ENCODE peak calls at places on chromosomes 2 and 18, in five cellular contexts. W is IMR-90, Y is neuronal stem cell, M is H9, K is mesendoderm. I is an unnamed sample. For H3K27me3, the result is how much of the 10 kb centered on the place peaks cover.

GRCh38 chr18:34726286-34727004 is 16.3 kb downstream of the DTNA start:
- DNase-seq in W (no peak), Y (no peak), M (peak), K (peak), I (peak)

GRCh38 chr2:239519081-239519920 is 118.5 kb upstream of the HDAC4 start:
- DNase-seq in W (no peak), Y (no peak), M (no peak), K (peak), I (no peak)

GRCh38 chr18:33708876-33709275 is 130.9 kb downstream of the ASXL3 start:
- DNase-seq in W (no peak), Y (no peak), M (no peak), K (no peak), I (no peak)

GRCh38 chr18:57050314-57050949 is 96.5 kb upstream of the BOD1L2 start:
- DNase-seq in W (no peak), Y (no peak), M (no peak), K (no peak), I (no peak)

GRCh38 chr2:70991142-70991541 is 3.5 kb downstream of the TEX261 start:
- DNase-seq in W (no peak), Y (no peak), M (no peak), K (no peak), I (no peak)

GRCh38 chr2:37984589-37984988 is 59.5 kb downstream of the RMDN2 start:
- DNase-seq in W (peak), Y (no peak), M (no peak), K (peak), I (no peak)

GRCh38 chr2:44529448-44529847 is 167.7 kb downstream of the CAMKMT start:
- DNase-seq in W (no peak), Y (no peak), M (no peak), K (no peak), I (no peak)

GRCh38 chr2:96152301-96153165 is 7.3 kb upstream of the DUSP2 start:
- DNase-seq in W (no peak), Y (peak), M (peak), K (no peak), I (no peak)

GRCh38 chr2:139968588-139968987 is 1188.4 kb upstream of the NXPH2 start:
- DNase-seq in W (no peak), Y (no peak), M (no peak), K (no peak), I (no peak)

GRCh38 chr2:181393472-181393871 is 63.7 kb upstream of the ITGA4 start:
- DNase-seq in W (peak), Y (no peak), M (no peak), K (peak), I (no peak)

GRCh38 chr18:74430811-74431571 is 26.1 kb downstream of the DIPK1C start:
- DNase-seq in W (no peak), Y (no peak), M (no peak), K (no peak), I (no peak)

GRCh38 chr2:139790807-139791206 is 1010.6 kb upstream of the NXPH2 start:
- DNase-seq in W (no peak), Y (no peak), M (no peak), K (peak), I (peak)

GRCh38 chr18:12908706-12909105 is 24.7 kb upstream of the PTPN2 start:
- DNase-seq in W (no peak), Y (no peak), M (no peak), K (no peak), I (no peak)

GRCh38 chr2:103788875-103789715 is 1027.3 kb downstream of the TMEM182 start:
- DNase-seq in W (no peak), Y (peak), M (peak), K (peak), I (peak)

GRCh38 chr2:123073371-123073770 is 951.7 kb upstream of the CNTNAP5 start:
- DNase-seq in W (no peak), Y (no peak), M (no peak), K (no peak), I (no peak)

GRCh38 chr2:36561223-36561944 is 36.6 kb downstream of the FEZ2 start:
- DNase-seq in W (peak), Y (no peak), M (no peak), K (peak), I (peak)

GRCh38 chr18:46867471-46868170 is 49.7 kb downstream of the PIAS2 start:
- DNase-seq in W (no peak), Y (no peak), M (no peak), K (no peak), I (no peak)

GRCh38 chr18:68714356-68714706 is 577 bp downstream of the TMX3 start:
- DNase-seq in W (no peak), Y (no peak), M (no peak), K (peak), I (peak)

GRCh38 chr2:241751152-241751551 is 16.7 kb downstream of the D2HGDH start:
- DNase-seq in W (no peak), Y (no peak), M (peak), K (no peak), I (no peak)

GRCh38 chr18:53639696-53640095 is 584.8 kb downstream of the MBD2 start:
- DNase-seq in W (no peak), Y (no peak), M (no peak), K (peak), I (no peak)

GRCh38 chr2:217652761-217653160 is 350.0 kb downstream of the TNS1 start:
- DNase-seq in W (peak), Y (no peak), M (no peak), K (no peak), I (peak)

GRCh38 chr18:13823707-13824395 is at the start of gene MC5R:
- DNase-seq in W (peak), Y (peak), M (peak), K (peak), I (peak)

GRCh38 chr2:53438056-53438455 is 329.5 kb upstream of the CHAC2 start:
- DNase-seq in W (no peak), Y (no peak), M (no peak), K (no peak), I (no peak)

GRCh38 chr2:107588960-107589542 is 237.6 kb upstream of the RGPD4 start:
- DNase-seq in W (peak), Y (no peak), M (no peak), K (no peak), I (no peak)

GRCh38 chr2:102488063-102488462 is 15.0 kb downstream of the SLC9A4 start:
- DNase-seq in W (peak), Y (no peak), M (no peak), K (peak), I (peak)

GRCh38 chr2:55439101-55439397 is 19.4 kb upstream of the CCDC88A start:
- DNase-seq in W (no peak), Y (no peak), M (no peak), K (no peak), I (no peak)

GRCh38 chr18:78244779-78245178 is 734.8 kb upstream of the SALL3 start:
- DNase-seq in W (no peak), Y (no peak), M (no peak), K (no peak), I (no peak)

GRCh38 chr2:46775722-46776121 is 139.9 kb downstream of the MCFD2 start:
- DNase-seq in W (no peak), Y (no peak), M (no peak), K (no peak), I (no peak)

GRCh38 chr18:53991202-53991601 is 233.3 kb downstream of the MBD2 start:
- DNase-seq in W (no peak), Y (no peak), M (no peak), K (peak), I (peak)

GRCh38 chr2:79640001-79640400 is 127.2 kb downstream of the CTNNA2 start:
- DNase-seq in W (no peak), Y (no peak), M (no peak), K (peak), I (no peak)

GRCh38 chr2:59578349-59578748 is 975.1 kb downstream of the BCL11A start:
- DNase-seq in W (no peak), Y (no peak), M (no peak), K (no peak), I (no peak)

GRCh38 chr2:149332364-149332763 is 2.0 kb downstream of the LYPD6 start:
- DNase-seq in W (no peak), Y (no peak), M (no peak), K (no peak), I (no peak)
- H3K27me3 ChIP-seq in W (under half), Y (under half), M (under half), K (under half), I (under half)

GRCh38 chr2:115874427-115874826 is 1432.0 kb downstream of the DPP10 start:
- DNase-seq in W (no peak), Y (no peak), M (no peak), K (no peak), I (no peak)
- H3K4me2 ChIP-seq in W (no peak), Y (no peak), M (no peak), K (no peak), I (no peak)

GRCh38 chr2:43274721-43275120 is 48.3 kb upstream of the ZFP36L2 start:
- DNase-seq in W (no peak), Y (no peak), M (no peak), K (no peak), I (no peak)

GRCh38 chr2:43278683-43279220 is 52.3 kb upstream of the ZFP36L2 start:
- DNase-seq in W (no peak), Y (no peak), M (no peak), K (no peak), I (no peak)

GRCh38 chr2:43279317-43279840 is 53.0 kb upstream of the ZFP36L2 start:
- DNase-seq in W (no peak), Y (no peak), M (no peak), K (no peak), I (no peak)

GRCh38 chr2:43276517-43276931 is 50.1 kb upstream of the ZFP36L2 start:
- DNase-seq in W (no peak), Y (no peak), M (no peak), K (peak), I (no peak)

GRCh38 chr2:43276962-43277383 is 50.6 kb upstream of the ZFP36L2 start:
- DNase-seq in W (no peak), Y (no peak), M (no peak), K (peak), I (no peak)
- H2BK120ac ChIP-seq in W (no peak), Y (no peak), M (no peak), K (no peak), I (peak)

GRCh38 chr2:118835739-118836410 is 11.6 kb downstream of the EN1 start:
- DNase-seq in W (no peak), Y (peak), M (peak), K (peak), I (no peak)

GRCh38 chr2:118833716-118834439 is 13.6 kb downstream of the EN1 start:
- DNase-seq in W (no peak), Y (no peak), M (peak), K (peak), I (no peak)

GRCh38 chr2:118832791-118833715 is 14.4 kb downstream of the EN1 start:
- DNase-seq in W (no peak), Y (no peak), M (no peak), K (peak), I (no peak)

GRCh38 chr2:118834901-118835738 is 12.3 kb downstream of the EN1 start:
- DNase-seq in W (no peak), Y (peak), M (peak), K (peak), I (no peak)

GRCh38 chr2:118834440-118834810 is 13.0 kb downstream of the EN1 start:
- DNase-seq in W (no peak), Y (peak), M (peak), K (peak), I (no peak)
- H3K27me3 ChIP-seq in W (half or more), Y (half or more), M (half or more), K (half or more), I (half or more)

GRCh38 chr2:68465081-68465916 is 1.8 kb downstream of the FBXO48 start:
- DNase-seq in W (peak), Y (no peak), M (no peak), K (no peak), I (peak)
- H3K4me2 ChIP-seq in W (no peak), Y (no peak), M (no peak), K (no peak), I (no peak)

DNA sequence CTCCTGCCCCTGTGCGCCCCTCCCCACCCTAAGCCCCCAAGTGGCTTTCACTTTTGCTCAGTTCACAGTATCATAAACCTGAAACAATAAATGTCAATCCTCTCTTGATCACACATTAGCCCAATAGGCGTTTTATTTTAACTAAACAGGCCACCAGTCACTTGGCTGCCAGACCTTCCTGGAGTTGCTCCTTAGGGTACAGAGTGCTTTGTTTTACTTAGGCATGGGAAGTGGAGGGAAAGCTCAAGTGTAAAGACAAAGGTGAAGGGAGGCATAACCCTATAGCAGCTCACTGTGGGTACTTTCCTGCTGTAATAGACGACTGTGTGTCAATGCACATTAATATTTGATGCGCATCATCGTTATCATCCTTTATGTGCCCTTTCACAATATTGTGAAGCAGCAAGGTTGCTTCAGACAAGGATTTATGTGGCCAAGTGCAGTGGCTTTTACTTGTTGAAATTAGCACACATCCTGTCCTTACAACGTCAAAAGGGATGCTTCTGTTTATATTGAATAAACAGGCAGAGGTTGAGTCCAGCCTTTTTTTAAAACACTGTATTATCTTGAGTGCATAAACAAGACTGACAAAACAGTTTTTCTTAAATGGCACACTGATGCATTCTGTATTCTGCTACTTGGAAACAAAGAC is 168.5 kb downstream of the TMEFF2 start:
- DNase-seq in W (peak), Y (no peak), M (no peak), K (no peak), I (no peak)
- H2BK120ac ChIP-seq in W (peak), Y (no peak), M (no peak), K (no peak), I (no peak)

DNA sequence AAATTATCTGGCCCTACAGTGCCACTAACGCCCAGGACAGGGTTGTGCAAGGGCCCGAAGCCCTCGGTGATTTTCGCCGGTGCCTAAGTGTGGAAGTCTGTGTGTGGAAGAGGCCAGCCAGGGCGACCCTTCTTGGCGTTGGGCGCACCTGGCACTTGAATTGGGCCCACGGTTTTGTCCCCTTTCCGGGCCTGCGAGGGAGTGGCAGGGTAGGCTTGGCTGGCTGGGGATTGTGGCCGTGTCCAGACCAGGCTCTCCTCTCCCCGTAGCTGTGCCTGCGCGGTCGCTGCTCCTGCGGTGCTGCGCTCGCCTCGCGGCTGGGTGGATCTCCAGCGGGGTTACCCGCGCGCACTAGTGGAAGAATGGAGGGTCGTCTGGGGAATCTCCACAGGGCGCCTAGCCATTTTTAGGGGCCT is 16.2 kb downstream of the EVX2 start:
- DNase-seq in W (no peak), Y (no peak), M (peak), K (no peak), I (no peak)
- H3K27me3 ChIP-seq in W (half or more), Y (under half), M (half or more), K (half or more), I (half or more)

I was measured in trophoblast cell.